ENCODE peak calls at places on chromosomes 3 and 15, in eight cellular contexts. I is brain microvascular endothelial cell, E is GM06990, Q is A673, N is mucosa of descending colon, L is epithelial cell of proximal tubule, D is fibroblast of mammary gland, A is GM20000. B is an unnamed sample.

GRCh38 chr3:53938645-53939044 is 47.0 kb upstream of the SELENOK start:
- DNase-seq in I (peak), E (peak), Q (peak), N (no peak), L (no peak), D (peak), A (peak), B (peak)

GRCh38 chr15:68309024-68309423 is 31.5 kb downstream of the FEM1B start:
- DNase-seq in I (no peak), E (no peak), Q (no peak), N (no peak), L (no peak), D (no peak), A (no peak), B (no peak)

GRCh38 chr3:133792171-133792763 is 13.3 kb upstream of the SRPRB start:
- DNase-seq in I (no peak), E (no peak), Q (peak), N (no peak), L (no peak), D (peak), A (no peak), B (no peak)

GRCh38 chr3:184332370-184333090 is 4.9 kb upstream of the FAM131A start:
- DNase-seq in I (peak), E (no peak), Q (no peak), N (peak), L (peak), D (peak), A (no peak), B (no peak)

GRCh38 chr15:91885054-91885453 is 31.5 kb downstream of the SLCO3A1 start:
- DNase-seq in I (no peak), E (no peak), Q (no peak), N (no peak), L (no peak), D (no peak), A (no peak), B (no peak)

GRCh38 chr3:190381356-190381940 is 6.5 kb upstream of the CLDN16 start:
- DNase-seq in I (no peak), E (no peak), Q (peak), N (no peak), L (no peak), D (peak), A (no peak), B (no peak)

GRCh38 chr15:88057836-88058235 is 198.7 kb downstream of the NTRK3 start:
- DNase-seq in I (no peak), E (no peak), Q (no peak), N (no peak), L (no peak), D (no peak), A (no peak), B (no peak)

GRCh38 chr3:127706312-127706711 is 33.6 kb downstream of the ABTB1 start:
- DNase-seq in I (no peak), E (no peak), Q (no peak), N (no peak), L (no peak), D (no peak), A (no peak), B (no peak)

GRCh38 chr15:41940441-41940857 is 31.9 kb downstream of the EHD4 start:
- DNase-seq in I (peak), E (no peak), Q (no peak), N (no peak), L (no peak), D (peak), A (no peak), B (no peak)

GRCh38 chr3:157104521-157104920 is 55.4 kb downstream of the CCNL1 start:
- DNase-seq in I (no peak), E (no peak), Q (no peak), N (no peak), L (no peak), D (peak), A (no peak), B (no peak)

GRCh38 chr15:91627473-91628309 is 225.8 kb upstream of the SLCO3A1 start:
- DNase-seq in I (no peak), E (no peak), Q (peak), N (peak), L (no peak), D (peak), A (no peak), B (no peak)

GRCh38 chr3:178182337-178182761 is 353.9 kb upstream of the KCNMB2 start:
- DNase-seq in I (no peak), E (no peak), Q (no peak), N (peak), L (no peak), D (no peak), A (no peak), B (no peak)

GRCh38 chr3:189389346-189389745 is 217.6 kb downstream of the TPRG1 start:
- DNase-seq in I (no peak), E (no peak), Q (no peak), N (no peak), L (no peak), D (no peak), A (no peak), B (no peak)

GRCh38 chr15:66573719-66574641 is 8.2 kb upstream of the LCTL start:
- DNase-seq in I (no peak), E (no peak), Q (no peak), N (no peak), L (no peak), D (peak), A (peak), B (no peak)

GRCh38 chr15:67833504-67834248 is 6.2 kb downstream of the RNU6-1 start:
- DNase-seq in I (no peak), E (peak), Q (peak), N (peak), L (no peak), D (no peak), A (peak), B (no peak)

GRCh38 chr15:35445891-35446290 is 100.1 kb downstream of the DPH6 start:
- DNase-seq in I (peak), E (no peak), Q (no peak), N (no peak), L (no peak), D (no peak), A (no peak), B (no peak)

GRCh38 chr3:46695177-46695961 is 1.9 kb upstream of the ALS2CL start:
- DNase-seq in I (no peak), E (peak), Q (peak), N (no peak), L (no peak), D (peak), A (peak), B (peak)

GRCh38 chr3:32577174-32577573 is 6.5 kb upstream of the DYNC1LI1 start:
- DNase-seq in I (no peak), E (no peak), Q (no peak), N (no peak), L (no peak), D (no peak), A (no peak), B (no peak)

GRCh38 chr15:25556136-25556535 is 117.3 kb upstream of the UBE3A start:
- DNase-seq in I (no peak), E (no peak), Q (no peak), N (no peak), L (no peak), D (no peak), A (no peak), B (no peak)

GRCh38 chr15:83065431-83065830 is 1.6 kb downstream of the BTBD1 start:
- DNase-seq in I (no peak), E (no peak), Q (no peak), N (no peak), L (no peak), D (no peak), A (peak), B (no peak)

GRCh38 chr15:83066034-83066760 is 855 bp downstream of the BTBD1 start:
- DNase-seq in I (no peak), E (no peak), Q (peak), N (no peak), L (no peak), D (no peak), A (peak), B (no peak)

GRCh38 chr15:83068054-83068453 is 1.0 kb upstream of the BTBD1 start:
- DNase-seq in I (no peak), E (no peak), Q (no peak), N (no peak), L (no peak), D (no peak), A (no peak), B (no peak)

GRCh38 chr15:83067638-83067962 is 548 bp upstream of the BTBD1 start:
- DNase-seq in I (no peak), E (no peak), Q (no peak), N (no peak), L (no peak), D (no peak), A (no peak), B (no peak)

GRCh38 chr15:83066761-83067637 is at the start of gene BTBD1:
- DNase-seq in I (peak), E (peak), Q (peak), N (peak), L (peak), D (peak), A (peak), B (peak)
- TF ChIP-seq CTCF in I (peak), E (peak), Q (peak), N (peak), L (peak), D (no peak), A (no peak), B (no peak)

DNA sequence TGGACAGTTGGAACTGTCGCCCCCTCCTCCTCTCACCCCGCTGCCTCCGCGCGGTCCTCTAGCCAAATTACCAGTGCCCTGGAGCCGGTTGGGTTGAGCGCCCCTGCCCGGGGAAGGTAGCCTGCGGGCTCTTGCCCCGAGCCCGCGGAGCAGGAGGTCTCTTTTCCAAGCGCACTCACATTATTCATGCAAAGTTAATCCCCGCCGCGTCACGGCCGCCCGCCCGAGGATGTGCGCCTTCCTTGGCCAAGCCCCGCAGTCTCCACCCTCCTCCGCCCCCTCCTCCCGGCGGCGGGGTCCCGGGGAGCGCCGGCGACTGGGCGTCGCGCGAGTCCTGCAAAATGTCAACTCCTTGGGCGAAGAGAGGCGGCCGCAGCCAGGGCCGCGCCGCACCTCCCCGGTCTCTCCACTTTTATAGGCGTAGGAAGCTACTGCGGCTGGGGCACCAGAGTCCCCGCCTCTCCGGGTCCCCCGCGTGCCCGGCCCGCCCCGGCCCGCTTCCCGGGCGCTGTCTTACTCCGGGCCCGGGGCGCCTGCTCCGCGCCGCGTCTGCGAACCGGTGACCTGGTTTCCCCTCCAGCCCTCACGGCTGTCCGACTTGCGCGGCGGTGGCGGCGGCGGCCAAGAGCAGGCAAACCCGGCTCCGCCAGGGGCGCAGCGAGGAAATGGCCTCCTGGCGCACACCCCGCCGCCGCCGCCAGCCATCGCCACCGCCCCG is at the start of gene THRB:
- DNase-seq in I (no peak), E (peak), Q (peak), N (peak), L (no peak), D (peak), A (peak), B (peak)
- TF ChIP-seq CTCF in I (peak), E (no peak), Q (peak), N (peak), L (peak), D (peak), A (no peak), B (peak)

DNA sequence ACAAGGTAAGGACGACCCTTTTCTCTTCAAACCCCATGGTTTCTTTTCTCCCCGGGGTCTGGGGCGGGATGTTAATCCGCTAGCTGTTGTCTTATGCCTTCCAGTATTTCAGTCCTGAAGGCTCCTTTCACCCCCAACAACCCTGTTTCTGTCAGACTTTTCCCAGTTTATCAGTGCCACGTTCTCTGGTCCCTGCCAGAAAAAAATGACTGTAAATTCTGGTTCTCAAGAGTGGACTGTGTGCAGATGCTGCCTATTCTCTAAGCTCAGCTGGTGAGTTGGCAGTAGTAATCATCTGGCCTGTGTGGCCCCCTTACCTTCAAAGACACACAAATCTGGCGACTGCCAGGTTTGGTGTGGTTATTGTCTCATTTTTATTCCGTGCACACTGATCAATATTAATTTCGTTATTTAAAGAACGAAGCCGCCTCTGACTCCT is 852 bp downstream of the GOLM2 start:
- DNase-seq in I (no peak), E (no peak), Q (no peak), N (no peak), L (no peak), D (peak), A (no peak), B (no peak)
- TF ChIP-seq CTCF in I (no peak), E (no peak), Q (no peak), N (no peak), L (no peak), D (no peak), A (no peak), B (no peak)

GRCh38 chr3:80770106-80771079 is 991.1 kb downstream of the GBE1 start:
- DNase-seq in I (no peak), E (no peak), Q (no peak), N (no peak), L (no peak), D (peak), A (no peak), B (no peak)

GRCh38 chr3:80771085-80771484 is 990.4 kb downstream of the GBE1 start:
- DNase-seq in I (no peak), E (no peak), Q (peak), N (no peak), L (no peak), D (no peak), A (no peak), B (no peak)

GRCh38 chr3:80769683-80770082 is 991.8 kb downstream of the GBE1 start:
- DNase-seq in I (no peak), E (no peak), Q (no peak), N (peak), L (no peak), D (no peak), A (no peak), B (no peak)

GRCh38 chr3:80767599-80767998 is 993.8 kb downstream of the GBE1 start:
- DNase-seq in I (no peak), E (no peak), Q (no peak), N (no peak), L (no peak), D (no peak), A (no peak), B (no peak)
- TF ChIP-seq CTCF in I (no peak), E (no peak), Q (no peak), N (no peak), L (no peak), D (no peak), A (no peak), B (no peak)

GRCh38 chr3:44529927-44530326 is 25.1 kb upstream of the ZKSCAN7 start:
- DNase-seq in I (peak), E (no peak), Q (no peak), N (no peak), L (no peak), D (peak), A (no peak), B (no peak)
- TF ChIP-seq CTCF in I (peak), E (peak), Q (peak), N (no peak), L (peak), D (peak), A (no peak), B (peak)

GRCh38 chr3:25536668-25537331 is 108.7 kb downstream of the RARB start:
- DNase-seq in I (no peak), E (no peak), Q (no peak), N (no peak), L (no peak), D (no peak), A (no peak), B (no peak)

GRCh38 chr3:25533365-25533764 is 105.3 kb downstream of the RARB start:
- DNase-seq in I (no peak), E (no peak), Q (no peak), N (no peak), L (no peak), D (no peak), A (no peak), B (no peak)

GRCh38 chr3:25537476-25537875 is 109.4 kb downstream of the RARB start:
- DNase-seq in I (no peak), E (no peak), Q (no peak), N (no peak), L (no peak), D (no peak), A (no peak), B (no peak)

GRCh38 chr3:25534007-25534406 is 105.9 kb downstream of the RARB start:
- DNase-seq in I (no peak), E (no peak), Q (no peak), N (no peak), L (no peak), D (no peak), A (no peak), B (no peak)

GRCh38 chr3:25532763-25533162 is 104.7 kb downstream of the RARB start:
- DNase-seq in I (peak), E (no peak), Q (peak), N (no peak), L (no peak), D (peak), A (peak), B (no peak)
- TF ChIP-seq CTCF in I (peak), E (peak), Q (peak), N (no peak), L (peak), D (peak), A (no peak), B (peak)

B was measured in progenitor cell of endocrine pancreas.